ENCODE peak calls at places on chromosomes 5 and 9, in ten cellular contexts. L, R, A, S, H, K, Q, V, J and Y are unnamed samples.

GRCh38 chr5:15004506-15004905 is 132.9 kb upstream of the ANKH start:
- DNase-seq in L (no peak), A (no peak), R (no peak), K (no peak), V (no peak), S (no peak), Q (no peak), J (no peak), H (no peak), Y (no peak)

GRCh38 chr5:32692066-32692746 is 18.9 kb upstream of the NPR3 start:
- DNase-seq in L (peak; percentile 67), Q (peak; percentile 41), A (no peak), J (no peak), S (no peak), H (peak; percentile 84), R (no peak), V (no peak), K (no peak), Y (no peak)

GRCh38 chr5:126589536-126590297 is 5.3 kb downstream of the ALDH7A1 start:
- DNase-seq in J (no peak), K (no peak), Q (no peak), V (no peak), L (no peak), A (no peak), R (no peak), S (no peak), H (no peak), Y (no peak)

GRCh38 chr9:126615251-126615790 is 1.6 kb downstream of the LMX1B start:
- DNase-seq in Q (no peak), K (no peak), J (no peak), L (no peak), H (peak; percentile 69), S (peak; percentile 36), V (no peak), A (peak; percentile 42), R (no peak), Y (no peak)

GRCh38 chr5:31470608-31471007 is 61.3 kb downstream of the DROSHA start:
- DNase-seq in S (no peak), H (peak; percentile 57), L (peak; percentile 45), V (no peak), J (no peak), Q (no peak), A (no peak), R (peak; percentile 46), K (peak; percentile 66), Y (no peak)

GRCh38 chr5:150317048-150318003 is 14.6 kb upstream of the ARSI start:
- DNase-seq in A (no peak), Q (peak; percentile 73), J (no peak), S (no peak), L (peak; percentile 89), K (no peak), R (no peak), H (peak; percentile 97), V (peak; percentile 94), Y (peak; percentile 97)

GRCh38 chr5:157464518-157465171 is 4.6 kb downstream of the NIPAL4 start:
- DNase-seq in R (peak; percentile 82), K (peak; percentile 87), A (no peak), Q (peak; percentile 50), S (peak; percentile 72), H (peak; percentile 95), J (no peak), L (peak; percentile 71), V (peak; percentile 80), Y (peak; percentile 82)

GRCh38 chr5:126492939-126493338 is 69.7 kb downstream of the GRAMD2B start:
- DNase-seq in H (peak; percentile 39), R (no peak), A (peak; percentile 17), S (no peak), V (peak; percentile 27), L (no peak), K (no peak), J (no peak), Q (no peak), Y (no peak)

GRCh38 chr5:67146574-67146973 is 50.0 kb downstream of the CD180 start:
- DNase-seq in V (no peak), R (no peak), J (no peak), H (peak; percentile 38), Q (no peak), L (no peak), K (no peak), S (no peak), A (peak; percentile 52), Y (no peak)

GRCh38 chr5:51208291-51208690 is 175.0 kb upstream of the ISL1 start:
- DNase-seq in S (no peak), R (no peak), A (no peak), L (no peak), J (no peak), Q (no peak), V (no peak), K (no peak), H (no peak), Y (no peak)

GRCh38 chr9:89418882-89419641 is 78.9 kb downstream of the SEMA4D start:
- DNase-seq in L (no peak), R (no peak), K (no peak), J (no peak), Q (no peak), V (no peak), S (no peak), H (no peak), A (peak; percentile 49), Y (no peak)

GRCh38 chr9:76135902-76136301 is 245.4 kb downstream of the PCSK5 start:
- DNase-seq in R (no peak), L (no peak), V (no peak), H (peak; percentile 15), A (no peak), S (no peak), K (no peak), J (no peak), Q (no peak), Y (no peak)

GRCh38 chr5:127186657-127187056 is 103.9 kb upstream of the MEGF10 start:
- DNase-seq in R (no peak), H (no peak), S (no peak), K (no peak), J (no peak), A (no peak), L (no peak), Q (no peak), V (peak; percentile 12), Y (no peak)

GRCh38 chr5:15545082-15545481 is 45.1 kb downstream of the FBXL7 start:
- DNase-seq in S (no peak), L (no peak), K (no peak), A (no peak), H (no peak), J (no peak), R (no peak), V (no peak), Q (no peak), Y (no peak)

GRCh38 chr5:141001854-141002666 is 35.8 kb downstream of the PCDHAC2 start:
- DNase-seq in V (peak; percentile 33), S (no peak), J (peak; percentile 9), R (peak; percentile 47), Q (no peak), K (no peak), A (no peak), H (no peak), L (no peak), Y (no peak)

GRCh38 chr9:4027616-4028015 is 272.3 kb downstream of the GLIS3 start:
- DNase-seq in Q (no peak), S (no peak), K (no peak), L (no peak), V (no peak), A (no peak), J (no peak), H (no peak), R (no peak), Y (no peak)

GRCh38 chr5:111469905-111470304 is 42.4 kb downstream of the STARD4 start:
- DNase-seq in R (no peak), K (no peak), J (no peak), S (no peak), H (no peak), Q (no peak), L (no peak), V (no peak), A (no peak), Y (no peak)

GRCh38 chr5:80809451-80809850 is 150.7 kb upstream of the RASGRF2 start:
- DNase-seq in J (no peak), H (peak; percentile 14), S (no peak), A (no peak), K (no peak), R (no peak), L (no peak), V (no peak), Q (no peak), Y (no peak)

GRCh38 chr9:98743329-98743728 is 34.6 kb upstream of the GABBR2 start:
- DNase-seq in S (peak; percentile 44), L (no peak), J (no peak), K (no peak), R (no peak), V (no peak), H (no peak), Q (no peak), A (no peak), Y (no peak)

GRCh38 chr5:84378420-84378819 is 6.3 kb downstream of the EDIL3 start:
- DNase-seq in S (no peak), H (peak; percentile 96), Q (no peak), J (no peak), A (no peak), L (peak; percentile 28), V (no peak), R (no peak), K (no peak), Y (no peak)

GRCh38 chr5:125411163-125412050 is 665.0 kb upstream of the ZNF608 start:
- DNase-seq in L (no peak), A (peak; percentile 58), S (no peak), R (no peak), H (peak; percentile 68), Q (no peak), V (no peak), J (no peak), K (no peak), Y (peak; percentile 94)

GRCh38 chr9:128835246-128836210 is 5.9 kb upstream of the SPOUT1 start:
- DNase-seq in Q (no peak), S (no peak), A (no peak), L (no peak), H (no peak), K (no peak), R (no peak), V (no peak), J (no peak), Y (no peak)

GRCh38 chr9:122991370-122991830 is 42.1 kb upstream of the GPR21 start:
- DNase-seq in S (peak; percentile 2), R (peak; percentile 41), L (peak; percentile 59), K (peak; percentile 68), A (peak; percentile 64), Q (peak; percentile 80), V (peak; percentile 53), J (no peak), H (peak; percentile 94), Y (peak; percentile 78)

GRCh38 chr5:158880514-158881001 is 219.2 kb downstream of the EBF1 start:
- DNase-seq in R (no peak), L (no peak), V (no peak), K (no peak), S (no peak), A (no peak), Q (no peak), J (no peak), H (no peak), Y (no peak)

GRCh38 chr9:72828281-72828731 is 124.5 kb downstream of the ALDH1A1 start:
- DNase-seq in A (peak; percentile 86), V (peak; percentile 86), R (no peak), K (no peak), H (peak; percentile 15), Q (no peak), J (no peak), L (no peak), S (no peak), Y (no peak)

GRCh38 chr5:10583663-10584572 is 20.0 kb downstream of the ANKRD33B start:
- DNase-seq in K (no peak), L (no peak), H (no peak), R (peak; percentile 29), V (no peak), J (no peak), Q (no peak), A (no peak), S (no peak), Y (peak; percentile 34)

GRCh38 chr5:151238303-151238741 is 14.4 kb upstream of the CCDC69 start:
- DNase-seq in L (no peak), A (no peak), Q (no peak), R (no peak), H (no peak), K (peak; percentile 74), S (no peak), J (no peak), V (no peak), Y (no peak)